ENCODE peak calls at places on chromosomes 16 and 17, in seven cellular contexts. One of them, this sample, is unnamed.
A peak's percentile ranks its signal among the peaks of the same experiment; 100 is the strongest.

GRCh38 chr16:31064882-31065461 is 9.1 kb downstream of the ZNF668 start:
- DNase-seq in IMR-90: peak; percentile 97
- DNase-seq in trophoblast cell: peak; percentile 95
- DNase-seq in neuronal stem cell: no peak
- DNase-seq in mesenchymal stem cell: peak; percentile 93
- DNase-seq in mesendoderm: no peak
- DNase-seq in H1: no peak
- DNase-seq in this sample: no peak

GRCh38 chr16:32116080-32116479 is 137.0 kb upstream of the TP53TG3D start:
- DNase-seq in IMR-90: no peak
- DNase-seq in trophoblast cell: peak; percentile 18
- DNase-seq in neuronal stem cell: no peak
- DNase-seq in mesenchymal stem cell: no peak
- DNase-seq in mesendoderm: no peak
- DNase-seq in H1: no peak
- DNase-seq in this sample: no peak

GRCh38 chr16:49658066-49658465 is 197.8 kb downstream of the ZNF423 start:
- DNase-seq in IMR-90: no peak
- DNase-seq in trophoblast cell: no peak
- DNase-seq in neuronal stem cell: no peak
- DNase-seq in mesenchymal stem cell: no peak
- DNase-seq in mesendoderm: no peak
- DNase-seq in H1: no peak
- DNase-seq in this sample: no peak

GRCh38 chr16:89314357-89314756 is 96.9 kb downstream of the ZNF778 start:
- DNase-seq in IMR-90: no peak
- DNase-seq in trophoblast cell: no peak
- DNase-seq in neuronal stem cell: no peak
- DNase-seq in mesenchymal stem cell: no peak
- DNase-seq in mesendoderm: no peak
- DNase-seq in H1: no peak
- DNase-seq in this sample: no peak

GRCh38 chr16:20763461-20764232 is at the start of gene ACSM3:
- DNase-seq in IMR-90: peak; percentile 76
- DNase-seq in trophoblast cell: peak; percentile 82
- DNase-seq in neuronal stem cell: peak; percentile 5
- DNase-seq in mesenchymal stem cell: peak; percentile 81
- DNase-seq in mesendoderm: peak; percentile 86
- DNase-seq in H1: peak; percentile 13
- DNase-seq in this sample: peak; percentile 85

GRCh38 chr17:44565866-44566443 is 8.7 kb downstream of the FZD2 start:
- DNase-seq in IMR-90: no peak
- DNase-seq in trophoblast cell: no peak
- DNase-seq in neuronal stem cell: no peak
- DNase-seq in mesenchymal stem cell: no peak
- DNase-seq in mesendoderm: no peak
- DNase-seq in H1: no peak
- DNase-seq in this sample: peak; percentile 40

GRCh38 chr17:4074831-4075495 is 67.9 kb downstream of the ZZEF1 start:
- DNase-seq in IMR-90: peak; percentile 47
- DNase-seq in trophoblast cell: peak; percentile 99
- DNase-seq in neuronal stem cell: peak; percentile 29
- DNase-seq in mesenchymal stem cell: peak; percentile 44
- DNase-seq in mesendoderm: peak; percentile 58
- DNase-seq in H1: no peak
- DNase-seq in this sample: no peak

GRCh38 chr17:16900288-16900882 is 71.5 kb downstream of the TNFRSF13B start:
- DNase-seq in IMR-90: no peak
- DNase-seq in trophoblast cell: no peak
- DNase-seq in neuronal stem cell: no peak
- DNase-seq in mesenchymal stem cell: no peak
- DNase-seq in mesendoderm: no peak
- DNase-seq in H1: no peak
- DNase-seq in this sample: peak; percentile 21

GRCh38 chr16:49416276-49416675 is 42.7 kb downstream of the C16orf78 start:
- DNase-seq in IMR-90: no peak
- DNase-seq in trophoblast cell: no peak
- DNase-seq in neuronal stem cell: no peak
- DNase-seq in mesenchymal stem cell: no peak
- DNase-seq in mesendoderm: no peak
- DNase-seq in H1: no peak
- DNase-seq in this sample: no peak

GRCh38 chr17:4850236-4850635 is 17.1 kb downstream of the MINK1 start:
- DNase-seq in IMR-90: no peak
- DNase-seq in trophoblast cell: peak; percentile 76
- DNase-seq in neuronal stem cell: no peak
- DNase-seq in mesenchymal stem cell: no peak
- DNase-seq in mesendoderm: no peak
- DNase-seq in H1: no peak
- DNase-seq in this sample: no peak

GRCh38 chr16:58128721-58129096 is 472 bp downstream of the CFAP20 start:
- DNase-seq in IMR-90: no peak
- DNase-seq in trophoblast cell: no peak
- DNase-seq in neuronal stem cell: no peak
- DNase-seq in mesenchymal stem cell: peak; percentile 45
- DNase-seq in mesendoderm: no peak
- DNase-seq in H1: no peak
- DNase-seq in this sample: peak; percentile 54

GRCh38 chr17:63927464-63928171 is 4.5 kb downstream of the CD79B start:
- DNase-seq in IMR-90: no peak
- DNase-seq in trophoblast cell: no peak
- DNase-seq in neuronal stem cell: no peak
- DNase-seq in mesenchymal stem cell: no peak
- DNase-seq in mesendoderm: no peak
- DNase-seq in H1: no peak
- DNase-seq in this sample: no peak

GRCh38 chr16:72202014-72202413 is 30.1 kb upstream of the PMFBP1 start:
- DNase-seq in IMR-90: no peak
- DNase-seq in trophoblast cell: no peak
- DNase-seq in neuronal stem cell: no peak
- DNase-seq in mesenchymal stem cell: no peak
- DNase-seq in mesendoderm: no peak
- DNase-seq in H1: no peak
- DNase-seq in this sample: no peak

GRCh38 chr17:55710829-55711496 is 11.7 kb downstream of the TMEM100 start:
- DNase-seq in IMR-90: no peak
- DNase-seq in trophoblast cell: no peak
- DNase-seq in neuronal stem cell: no peak
- DNase-seq in mesenchymal stem cell: no peak
- DNase-seq in mesendoderm: no peak
- DNase-seq in H1: no peak
- DNase-seq in this sample: no peak

GRCh38 chr17:50909765-50910661 is 43.9 kb upstream of the TOB1 start:
- DNase-seq in IMR-90: no peak
- DNase-seq in trophoblast cell: no peak
- DNase-seq in neuronal stem cell: no peak
- DNase-seq in mesenchymal stem cell: no peak
- DNase-seq in mesendoderm: no peak
- DNase-seq in H1: no peak
- DNase-seq in this sample: no peak

GRCh38 chr17:72837335-72837734 is 255.2 kb downstream of the SLC39A11 start:
- DNase-seq in IMR-90: no peak
- DNase-seq in trophoblast cell: no peak
- DNase-seq in neuronal stem cell: peak; percentile 17
- DNase-seq in mesenchymal stem cell: no peak
- DNase-seq in mesendoderm: no peak
- DNase-seq in H1: no peak
- DNase-seq in this sample: no peak

GRCh38 chr17:72833113-72833512 is 259.4 kb downstream of the SLC39A11 start:
- DNase-seq in IMR-90: no peak
- DNase-seq in trophoblast cell: no peak
- DNase-seq in neuronal stem cell: no peak
- DNase-seq in mesenchymal stem cell: no peak
- DNase-seq in mesendoderm: no peak
- DNase-seq in H1: no peak
- DNase-seq in this sample: no peak

GRCh38 chr17:72826602-72827001 is 265.9 kb downstream of the SLC39A11 start:
- DNase-seq in IMR-90: peak; percentile 57
- DNase-seq in trophoblast cell: peak; percentile 50
- DNase-seq in neuronal stem cell: no peak
- DNase-seq in mesenchymal stem cell: peak; percentile 11
- DNase-seq in mesendoderm: peak; percentile 19
- DNase-seq in H1: no peak
- DNase-seq in this sample: no peak

GRCh38 chr17:72838068-72838467 is 254.4 kb downstream of the SLC39A11 start:
- DNase-seq in IMR-90: no peak
- DNase-seq in trophoblast cell: no peak
- DNase-seq in neuronal stem cell: no peak
- DNase-seq in mesenchymal stem cell: no peak
- DNase-seq in mesendoderm: no peak
- DNase-seq in H1: no peak
- DNase-seq in this sample: no peak

DNA sequence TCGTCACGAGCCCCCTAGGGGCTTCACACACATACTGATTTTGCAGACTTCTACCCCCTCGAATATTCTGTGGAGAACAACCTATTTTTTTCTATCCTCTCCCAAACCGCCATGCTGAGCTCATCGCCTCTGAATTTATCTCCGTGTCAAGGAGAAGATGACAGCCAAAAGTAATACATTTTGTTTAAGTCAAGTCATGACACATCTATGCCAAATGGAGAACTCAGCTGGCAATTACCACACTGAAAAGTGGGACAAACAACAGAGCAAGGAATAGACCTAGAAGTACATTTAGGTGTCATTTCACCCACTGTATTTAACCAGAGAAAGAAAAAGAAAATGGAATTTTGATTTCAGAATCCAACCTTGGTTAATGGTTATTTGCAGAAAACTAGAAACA is 260.2 kb downstream of the SLC39A11 start:
- DNase-seq in IMR-90: no peak
- DNase-seq in trophoblast cell: no peak
- DNase-seq in neuronal stem cell: no peak
- DNase-seq in mesenchymal stem cell: no peak
- DNase-seq in mesendoderm: no peak
- DNase-seq in H1: no peak
- DNase-seq in this sample: no peak
- H2AK5ac ChIP-seq in IMR-90: no peak overlapping the region
- H2AK5ac ChIP-seq in trophoblast cell: no peak overlapping the region
- H2AK5ac ChIP-seq in neuronal stem cell: no peak overlapping the region
- H2AK5ac ChIP-seq in mesenchymal stem cell: no peak overlapping the region
- H2AK5ac ChIP-seq in mesendoderm: no peak overlapping the region
- H2AK5ac ChIP-seq in H1: no peak overlapping the region
- H2AK5ac ChIP-seq in this sample: no peak overlapping the region

GRCh38 chr16:86575095-86575685 is 3.2 kb upstream of the FOXL1 start:
- DNase-seq in IMR-90: no peak
- DNase-seq in trophoblast cell: no peak
- DNase-seq in neuronal stem cell: no peak
- DNase-seq in mesenchymal stem cell: no peak
- DNase-seq in mesendoderm: peak; percentile 46
- DNase-seq in H1: no peak
- DNase-seq in this sample: no peak
- H2AK5ac ChIP-seq in IMR-90: peak overlapping the region; percentile 98
- H2AK5ac ChIP-seq in trophoblast cell: no peak overlapping the region
- H2AK5ac ChIP-seq in neuronal stem cell: no peak overlapping the region
- H2AK5ac ChIP-seq in mesenchymal stem cell: peak overlapping the region; percentile 87
- H2AK5ac ChIP-seq in mesendoderm: no peak overlapping the region
- H2AK5ac ChIP-seq in H1: peak overlapping the region; percentile 68
- H2AK5ac ChIP-seq in this sample: no peak overlapping the region

DNA sequence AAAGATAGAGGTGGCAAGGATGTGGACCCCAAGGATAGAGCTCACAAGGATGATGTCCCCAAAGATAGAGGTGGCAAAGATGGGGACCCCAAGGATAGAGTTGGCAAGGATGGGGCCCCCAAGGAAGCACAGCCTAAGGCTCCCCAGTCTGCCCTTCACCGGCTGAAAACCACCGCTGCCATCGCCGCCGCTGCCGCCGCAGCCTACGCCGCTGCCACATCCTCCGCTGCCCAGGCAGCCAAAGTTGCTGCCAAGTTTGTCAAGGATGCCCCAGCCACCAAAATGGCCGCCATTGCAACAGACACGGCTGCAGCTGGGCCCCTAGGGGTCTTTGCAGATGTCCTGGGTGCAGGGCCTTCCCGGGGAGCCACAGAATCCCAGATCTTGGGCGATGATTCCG is 19.9 kb downstream of the C16orf96 start:
- DNase-seq in IMR-90: no peak
- DNase-seq in trophoblast cell: no peak
- DNase-seq in neuronal stem cell: no peak
- DNase-seq in mesenchymal stem cell: no peak
- DNase-seq in mesendoderm: no peak
- DNase-seq in H1: no peak
- DNase-seq in this sample: no peak
- H2AK5ac ChIP-seq in IMR-90: no peak overlapping the region
- H2AK5ac ChIP-seq in trophoblast cell: no peak overlapping the region
- H2AK5ac ChIP-seq in neuronal stem cell: no peak overlapping the region
- H2AK5ac ChIP-seq in mesenchymal stem cell: no peak overlapping the region
- H2AK5ac ChIP-seq in mesendoderm: no peak overlapping the region
- H2AK5ac ChIP-seq in H1: peak overlapping the region; percentile 4
- H2AK5ac ChIP-seq in this sample: no peak overlapping the region

GRCh38 chr17:82627405-82627804 is 20.8 kb downstream of the WDR45B start:
- DNase-seq in IMR-90: no peak
- DNase-seq in trophoblast cell: no peak
- DNase-seq in neuronal stem cell: no peak
- DNase-seq in mesenchymal stem cell: no peak
- DNase-seq in mesendoderm: no peak
- DNase-seq in H1: no peak
- DNase-seq in this sample: no peak
- H2AK5ac ChIP-seq in IMR-90: no peak overlapping the region
- H2AK5ac ChIP-seq in trophoblast cell: no peak overlapping the region
- H2AK5ac ChIP-seq in neuronal stem cell: no peak overlapping the region
- H2AK5ac ChIP-seq in mesenchymal stem cell: no peak overlapping the region
- H2AK5ac ChIP-seq in mesendoderm: no peak overlapping the region
- H2AK5ac ChIP-seq in H1: no peak overlapping the region
- H2AK5ac ChIP-seq in this sample: no peak overlapping the region

DNA sequence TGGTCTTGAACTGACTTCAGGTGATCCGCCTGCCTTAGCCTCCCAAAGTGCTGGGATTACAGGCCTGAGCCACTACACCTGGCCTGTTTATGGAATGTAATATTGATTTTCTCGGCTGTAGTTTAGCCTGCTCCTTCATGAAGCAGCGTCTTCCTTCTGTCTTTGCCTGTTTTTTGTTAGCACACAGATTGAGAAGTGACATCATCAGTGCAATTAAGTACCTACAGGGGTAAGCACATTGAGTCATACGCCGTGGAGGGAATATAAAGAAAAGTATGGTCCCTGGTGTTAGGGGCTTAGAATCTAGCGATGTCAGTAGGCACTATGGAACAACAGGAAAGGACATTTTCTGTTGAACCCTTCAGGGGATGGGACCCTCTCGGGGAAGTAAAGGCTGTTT is 48.7 kb upstream of the SEC14L1 start:
- DNase-seq in IMR-90: no peak
- DNase-seq in trophoblast cell: no peak
- DNase-seq in neuronal stem cell: no peak
- DNase-seq in mesenchymal stem cell: no peak
- DNase-seq in mesendoderm: no peak
- DNase-seq in H1: no peak
- DNase-seq in this sample: no peak
- H2AK5ac ChIP-seq in IMR-90: no peak overlapping the region
- H2AK5ac ChIP-seq in trophoblast cell: no peak overlapping the region
- H2AK5ac ChIP-seq in neuronal stem cell: no peak overlapping the region
- H2AK5ac ChIP-seq in mesenchymal stem cell: peak overlapping the region; percentile 13
- H2AK5ac ChIP-seq in mesendoderm: no peak overlapping the region
- H2AK5ac ChIP-seq in H1: no peak overlapping the region
- H2AK5ac ChIP-seq in this sample: no peak overlapping the region

DNA sequence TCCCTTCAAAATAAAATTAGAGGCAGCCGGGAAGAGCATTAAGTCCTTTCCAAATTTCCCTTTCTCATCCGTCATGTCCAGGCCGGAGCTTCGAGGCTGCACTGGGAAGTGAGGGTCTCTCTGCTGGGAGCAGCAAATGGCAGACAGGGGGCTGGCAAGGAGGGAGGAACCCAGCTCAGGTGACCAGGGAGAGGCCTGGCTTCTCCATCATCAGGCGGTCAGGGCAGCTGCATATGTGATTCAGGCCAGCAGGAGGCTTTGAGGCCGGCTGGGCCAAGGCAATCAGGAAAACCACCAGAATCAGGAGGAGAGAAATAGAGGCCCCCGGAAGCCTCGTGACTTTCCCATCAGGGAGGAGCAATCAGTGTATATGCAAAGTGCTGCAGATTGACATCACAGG is 85.0 kb upstream of the RPL38 start:
- DNase-seq in IMR-90: no peak
- DNase-seq in trophoblast cell: no peak
- DNase-seq in neuronal stem cell: peak; percentile 41
- DNase-seq in mesenchymal stem cell: no peak
- DNase-seq in mesendoderm: peak; percentile 97
- DNase-seq in H1: peak; percentile 54
- DNase-seq in this sample: peak; percentile 98
- H2AK5ac ChIP-seq in IMR-90: no peak overlapping the region
- H2AK5ac ChIP-seq in trophoblast cell: no peak overlapping the region
- H2AK5ac ChIP-seq in neuronal stem cell: no peak overlapping the region
- H2AK5ac ChIP-seq in mesenchymal stem cell: no peak overlapping the region
- H2AK5ac ChIP-seq in mesendoderm: no peak overlapping the region
- H2AK5ac ChIP-seq in H1: no peak overlapping the region
- H2AK5ac ChIP-seq in this sample: no peak overlapping the region

This sample was measured in H9.